ENCODE peak calls at places on chromosomes 11 and 22, in four cellular contexts. C is adipocyte, Q is ovary, F is brain microvascular endothelial cell. M is an unnamed sample.

GRCh38 chr11:19458231-19458630 is 217.5 kb upstream of the E2F8 start:
- DNase-seq in F (no peak), C (no peak), Q (no peak), M (no peak)

GRCh38 chr22:21032843-21033688 is 705 bp upstream of the SLC7A4 start:
- DNase-seq in Q (no peak), C (no peak), F (no peak), M (no peak)

GRCh38 chr11:65036931-65037330 is 4.1 kb upstream of the SAC3D1 start:
- DNase-seq in F (no peak), C (no peak), Q (peak; percentile 43), M (no peak)

GRCh38 chr22:45968751-45969413 is 8.1 kb downstream of the WNT7B start:
- DNase-seq in F (peak; percentile 49), C (no peak), Q (no peak), M (no peak)

GRCh38 chr11:83220279-83220678 is 26.8 kb downstream of the ANKRD42 start:
- DNase-seq in C (no peak), Q (no peak), F (no peak), M (no peak)

GRCh38 chr22:37639070-37639760 is at the start of gene SH3BP1:
- DNase-seq in C (peak; percentile 74), Q (no peak), F (no peak), M (peak; percentile 59)

GRCh38 chr11:95132956-95133355 is 43.3 kb downstream of the ENDOD1 start:
- DNase-seq in Q (no peak), F (no peak), C (peak; percentile 60), M (no peak)

GRCh38 chr11:20483931-20484330 is 96.4 kb downstream of the PRMT3 start:
- DNase-seq in Q (no peak), C (no peak), F (no peak), M (no peak)

GRCh38 chr11:36447947-36448346 is 62.1 kb downstream of the TRAF6 start:
- DNase-seq in Q (no peak), C (no peak), F (no peak), M (no peak)

GRCh38 chr11:38345286-38345685 is 1747.2 kb upstream of the RAG2 start:
- DNase-seq in Q (no peak), F (peak; percentile 16), C (no peak), M (no peak)

GRCh38 chr11:92122561-92122960 is 102.1 kb upstream of the FAT3 start:
- DNase-seq in Q (no peak), F (no peak), C (no peak), M (no peak)

GRCh38 chr11:106961048-106961447 is 57.2 kb downstream of the GUCY1A2 start:
- DNase-seq in C (no peak), Q (no peak), F (no peak), M (no peak)

GRCh38 chr22:19679476-19680099 is 34.7 kb upstream of the SEPTIN5 start:
- DNase-seq in Q (peak; percentile 44), C (peak; percentile 41), F (no peak), M (no peak)

GRCh38 chr11:10192036-10192435 is 102.0 kb downstream of the SBF2 start:
- DNase-seq in F (no peak), Q (no peak), C (no peak), M (no peak)

GRCh38 chr11:128621491-128622136 is 34.3 kb upstream of the ETS1 start:
- DNase-seq in C (peak; percentile 85), Q (no peak), F (peak; percentile 98), M (peak; percentile 45)

GRCh38 chr11:19792510-19792909 is 79.9 kb downstream of the NAV2 start:
- DNase-seq in Q (no peak), F (no peak), C (no peak), M (no peak)

GRCh38 chr11:101430236-101430635 is 153.6 kb downstream of the TRPC6 start:
- DNase-seq in C (no peak), Q (no peak), F (no peak), M (no peak)

GRCh38 chr22:20531404-20532181 is 24.2 kb downstream of the MED15 start:
- DNase-seq in F (peak; percentile 78), Q (no peak), C (peak; percentile 88), M (no peak)

GRCh38 chr11:64844330-64845124 is at the start of gene CDC42BPG:
- DNase-seq in F (peak; percentile 37), Q (peak; percentile 73), C (peak; percentile 84), M (peak; percentile 76)

GRCh38 chr11:65308281-65308891 is 6.3 kb upstream of the CDC42EP2 start:
- DNase-seq in Q (no peak), C (no peak), F (no peak), M (no peak)

GRCh38 chr11:62909107-62909894 is 11.9 kb downstream of the CHRM1 start:
- DNase-seq in Q (peak; percentile 43), C (peak; percentile 53), F (peak; percentile 67), M (no peak)

GRCh38 chr11:33891714-33892327 is at the start of gene LMO2:
- DNase-seq in F (no peak), C (no peak), Q (no peak), M (no peak)

GRCh38 chr22:29782061-29782845 is 15.1 kb downstream of the UQCR10 start:
- DNase-seq in C (no peak), Q (no peak), F (no peak), M (no peak)
- H3K4me3 ChIP-seq in C (no peak overlapping the region), Q (no peak overlapping the region), F (no peak overlapping the region), M (no peak overlapping the region)

GRCh38 chr22:42170946-42171345 is 40.3 kb upstream of the CYP2D6 start:
- DNase-seq in F (no peak), Q (no peak), C (no peak), M (no peak)
- H3K4me3 ChIP-seq in F (no peak overlapping the region), Q (no peak overlapping the region), C (no peak overlapping the region), M (no peak overlapping the region)

DNA sequence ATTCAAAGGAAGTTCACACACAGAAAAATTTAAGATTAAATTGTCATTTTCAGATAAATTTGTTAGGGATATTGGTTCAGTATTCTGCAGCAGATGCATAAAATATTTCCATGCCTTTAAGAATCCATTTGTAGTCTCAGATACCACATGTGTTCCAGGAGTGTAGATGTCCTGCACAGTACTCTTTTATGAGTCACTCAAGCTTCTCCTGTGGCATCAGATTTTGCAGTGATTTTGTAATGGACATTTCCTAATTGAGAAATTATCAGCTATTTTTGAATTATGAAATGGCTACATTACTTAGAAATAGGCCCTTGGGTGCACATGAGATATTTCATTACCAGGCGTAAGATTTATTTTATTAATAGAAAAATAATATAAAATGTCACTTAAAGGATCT is 18.9 kb downstream of the MMP3 start:
- DNase-seq in F (no peak), C (no peak), Q (no peak), M (no peak)
- H3K4me3 ChIP-seq in F (no peak overlapping the region), C (no peak overlapping the region), Q (no peak overlapping the region), M (no peak overlapping the region)

GRCh38 chr11:46446343-46446751 is 54.8 kb upstream of the CHRM4 start:
- DNase-seq in Q (no peak), F (no peak), C (peak; percentile 76), M (no peak)

GRCh38 chr11:46444305-46444704 is 52.7 kb upstream of the CHRM4 start:
- DNase-seq in F (peak; percentile 4), C (peak; percentile 27), Q (no peak), M (no peak)

GRCh38 chr11:46445887-46446286 is 54.3 kb upstream of the CHRM4 start:
- DNase-seq in Q (no peak), C (peak; percentile 18), F (no peak), M (no peak)

GRCh38 chr11:46445192-46445591 is 53.6 kb upstream of the CHRM4 start:
- DNase-seq in C (no peak), F (no peak), Q (no peak), M (no peak)

GRCh38 chr11:46447544-46447943 is 56.0 kb upstream of the CHRM4 start:
- DNase-seq in C (no peak), Q (no peak), F (no peak), M (no peak)
- H3K4me3 ChIP-seq in C (no peak overlapping the region), Q (no peak overlapping the region), F (no peak overlapping the region), M (no peak overlapping the region)

DNA sequence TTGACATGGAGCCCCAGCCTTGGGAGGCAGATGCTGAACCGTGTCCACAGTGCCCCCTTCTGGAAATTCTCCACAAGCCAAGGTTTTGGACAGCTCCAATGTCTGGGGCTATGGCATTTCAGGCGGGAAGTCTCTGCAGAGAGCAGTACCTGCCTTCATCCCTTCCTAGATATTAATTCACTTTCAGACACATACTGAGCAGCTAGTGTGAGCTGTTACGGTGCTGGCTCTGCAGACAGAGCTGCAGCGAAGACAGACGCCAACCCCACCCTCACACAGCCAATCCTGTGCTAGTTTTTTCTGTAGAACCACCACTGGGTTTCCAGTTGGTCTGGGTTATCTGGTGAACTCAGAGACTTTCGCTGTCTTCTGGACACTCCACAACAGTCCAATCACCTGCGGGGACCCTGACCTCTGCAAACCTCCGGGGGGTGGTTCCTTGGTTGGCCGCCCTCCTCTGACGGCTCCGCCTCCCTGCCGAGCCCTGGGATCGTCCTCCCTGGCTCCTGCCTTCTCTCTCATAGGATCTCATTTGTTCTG is 9.1 kb downstream of the LMF2 start:
- DNase-seq in C (peak; percentile 64), Q (no peak), F (peak; percentile 48), M (peak; percentile 41)
- H3K4me3 ChIP-seq in C (no peak overlapping the region), Q (no peak overlapping the region), F (no peak overlapping the region), M (no peak overlapping the region)

GRCh38 chr11:78139422-78140391 is at the start of gene ALG8:
- DNase-seq in C (peak; percentile 99), F (peak; percentile 97), Q (peak; percentile 96), M (peak; percentile 96)

GRCh38 chr11:78140392-78141077 is 1.1 kb upstream of the ALG8 start:
- DNase-seq in Q (no peak), C (no peak), F (no peak), M (no peak)

GRCh38 chr11:78132475-78132874 is 7.0 kb downstream of the ALG8 start:
- DNase-seq in Q (no peak), F (no peak), C (no peak), M (no peak)

GRCh38 chr11:78138694-78139421 is 568 bp downstream of the ALG8 start:
- DNase-seq in F (peak; percentile 28), C (peak; percentile 47), Q (no peak), M (peak; percentile 24)

GRCh38 chr11:78138281-78138680 is 1.1 kb downstream of the ALG8 start:
- DNase-seq in Q (no peak), F (no peak), C (peak; percentile 15), M (no peak)
- H3K4me3 ChIP-seq in Q (no peak overlapping the region), F (peak overlapping the region; percentile 87), C (peak overlapping the region; percentile 94), M (peak overlapping the region; percentile 92)